ENCODE peak calls at places on chromosomes 2 and 18, in seven cellular contexts. H, G, C, R, M, S and I are unnamed samples.

GRCh38 chr2:199602271-199602895 is 144.6 kb upstream of the SATB2 start:
- DNase-seq in C (no peak), M (peak; percentile 7), R (no peak), S (peak; percentile 26), G (no peak), H (peak; percentile 49), I (peak; percentile 26)

GRCh38 chr2:28394331-28394877 is 1.7 kb downstream of the FOSL2 start:
- DNase-seq in H (peak; percentile 44), S (peak; percentile 47), M (peak; percentile 20), G (no peak), C (peak; percentile 60), R (peak; percentile 83), I (no peak)

GRCh38 chr2:130380096-130380934 is 24.5 kb downstream of the PTPN18 start:
- DNase-seq in H (no peak), C (no peak), R (no peak), M (no peak), S (no peak), G (no peak), I (no peak)

GRCh38 chr2:30234180-30234971 is 3.0 kb downstream of the LBH start:
- DNase-seq in R (no peak), M (no peak), S (peak; percentile 87), G (no peak), H (peak; percentile 89), C (peak; percentile 91), I (peak; percentile 84)

GRCh38 chr2:7225848-7226247 is 308.6 kb downstream of the RNF144A start:
- DNase-seq in M (no peak), C (no peak), G (no peak), H (no peak), R (no peak), S (no peak), I (no peak)

GRCh38 chr2:63051795-63052333 is 1.2 kb downstream of the OTX1 start:
- DNase-seq in R (peak; percentile 72), M (peak; percentile 25), C (no peak), H (no peak), S (no peak), G (no peak), I (no peak)

GRCh38 chr18:62878305-62878704 is 163.0 kb downstream of the PHLPP1 start:
- DNase-seq in M (no peak), H (peak; percentile 13), R (no peak), C (no peak), S (peak; percentile 23), G (no peak), I (no peak)

GRCh38 chr2:96393989-96394761 is 58.6 kb downstream of the NCAPH start:
- DNase-seq in R (no peak), C (no peak), M (no peak), G (no peak), S (no peak), H (no peak), I (no peak)

GRCh38 chr2:80459028-80459427 is 154.5 kb upstream of the LRRTM1 start:
- DNase-seq in S (no peak), G (no peak), H (no peak), R (no peak), C (no peak), M (no peak), I (peak; percentile 1)

GRCh38 chr2:185862657-185863398 is 124.2 kb downstream of the FSIP2 start:
- DNase-seq in S (no peak), H (no peak), C (no peak), G (no peak), R (no peak), M (no peak), I (no peak)

GRCh38 chr2:238308177-238308576 is 12.1 kb upstream of the TRAF3IP1 start:
- DNase-seq in G (no peak), H (no peak), M (no peak), C (no peak), R (no peak), S (no peak), I (peak; percentile 31)

GRCh38 chr2:2191110-2191707 is 139.9 kb downstream of the MYT1L start:
- DNase-seq in C (no peak), R (no peak), G (no peak), H (no peak), S (no peak), M (no peak), I (no peak)

GRCh38 chr2:51028829-51029228 is 3.1 kb downstream of the NRXN1 start:
- DNase-seq in S (no peak), C (no peak), R (no peak), H (no peak), G (no peak), M (no peak), I (peak; percentile 52)

GRCh38 chr2:207935121-207935990 is 90.0 kb downstream of the PLEKHM3 start:
- DNase-seq in M (no peak), S (no peak), R (no peak), G (no peak), C (no peak), H (no peak), I (no peak)

GRCh38 chr18:48913723-48914122 is 37.0 kb downstream of the SMAD7 start:
- DNase-seq in M (no peak), H (no peak), R (no peak), C (no peak), S (no peak), G (no peak), I (peak; percentile 8)

GRCh38 chr2:84801816-84802215 is 79.1 kb downstream of the TRABD2A start:
- DNase-seq in M (no peak), C (no peak), H (no peak), R (no peak), S (no peak), G (no peak), I (no peak)

GRCh38 chr2:227185616-227186015 is 21.2 kb downstream of the COL4A3 start:
- DNase-seq in S (no peak), M (no peak), C (no peak), G (no peak), R (no peak), H (no peak), I (no peak)

GRCh38 chr2:70683455-70683854 is 84.5 kb downstream of the ADD2 start:
- DNase-seq in R (no peak), H (no peak), M (no peak), C (no peak), S (no peak), G (no peak), I (no peak)

GRCh38 chr2:43737097-43737854 is 36.6 kb upstream of the DYNC2LI1 start:
- DNase-seq in G (no peak), S (peak; percentile 89), C (peak; percentile 81), M (no peak), H (peak; percentile 29), R (no peak), I (peak; percentile 34)

GRCh38 chr2:20153131-20153851 is 71.6 kb downstream of the SDC1 start:
- DNase-seq in R (no peak), G (no peak), M (no peak), S (no peak), H (no peak), C (no peak), I (no peak)

DNA sequence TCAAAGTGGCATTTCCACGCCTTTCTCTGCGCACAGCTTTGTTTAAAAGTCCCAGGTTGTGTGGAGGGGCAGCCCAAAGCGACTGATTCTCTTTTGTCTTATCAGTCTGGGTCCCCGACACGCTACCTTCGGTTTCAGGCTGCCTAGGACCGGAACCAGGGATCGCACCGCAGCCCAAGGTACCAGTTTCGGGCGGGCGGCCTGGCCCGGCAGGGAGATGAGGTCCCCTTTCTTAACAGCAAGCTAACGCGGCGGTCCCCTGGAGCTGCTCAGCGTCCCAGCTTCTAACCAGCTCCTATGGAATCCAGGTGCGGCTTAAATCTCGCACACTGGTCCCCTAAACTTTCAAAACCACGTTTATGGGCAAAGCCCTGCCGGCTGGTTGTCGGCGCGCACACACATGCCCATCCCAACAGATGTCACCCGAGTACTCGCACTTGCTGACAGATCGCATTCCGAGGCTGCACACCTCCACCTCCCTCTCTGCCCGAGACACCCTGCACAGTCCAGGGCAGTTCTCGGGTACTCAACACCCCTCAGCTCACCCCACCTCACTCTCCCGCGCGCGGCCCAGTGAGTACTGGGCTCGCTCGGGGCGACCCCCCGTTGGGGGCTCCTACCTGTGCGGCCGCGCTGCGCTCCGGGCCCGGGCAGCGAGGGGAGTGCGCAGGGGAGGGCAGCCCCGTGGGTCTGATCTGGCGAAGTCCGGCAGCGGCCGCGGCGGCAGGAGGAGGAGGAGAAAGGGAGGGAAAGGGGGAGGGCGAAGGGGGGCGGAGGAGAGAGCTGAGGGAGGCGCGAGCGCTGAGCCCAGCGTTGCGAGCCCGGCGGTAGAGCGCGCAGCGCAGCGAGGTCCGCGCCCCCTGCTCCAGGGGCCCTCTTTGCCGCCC is at the start of gene EFEMP1:
- DNase-seq in R (peak; percentile 83), M (peak; percentile 85), H (peak; percentile 57), G (peak; percentile 65), S (peak; percentile 54), C (peak; percentile 62), I (peak; percentile 83)
- TF ChIP-seq CTCF in R (no peak), M (no peak), H (no peak), G (no peak), S (no peak), C (no peak), I (no peak)

GRCh38 chr2:173353556-173353955 is 1.1 kb upstream of the CDCA7 start:
- DNase-seq in C (no peak), M (no peak), S (no peak), G (no peak), H (no peak), R (no peak), I (no peak)

GRCh38 chr2:173355132-173355865 is 627 bp downstream of the CDCA7 start:
- DNase-seq in R (peak; percentile 78), C (peak; percentile 63), H (peak; percentile 74), G (peak; percentile 34), M (peak; percentile 73), S (peak; percentile 58), I (peak; percentile 64)

GRCh38 chr2:173354073-173354600 is 535 bp upstream of the CDCA7 start:
- DNase-seq in S (peak; percentile 5), R (no peak), C (no peak), M (no peak), H (peak; percentile 72), G (no peak), I (no peak)

GRCh38 chr2:173355866-173356508 is 1.3 kb downstream of the CDCA7 start:
- DNase-seq in M (peak; percentile 58), S (no peak), R (no peak), C (no peak), G (no peak), H (no peak), I (peak; percentile 64)

DNA sequence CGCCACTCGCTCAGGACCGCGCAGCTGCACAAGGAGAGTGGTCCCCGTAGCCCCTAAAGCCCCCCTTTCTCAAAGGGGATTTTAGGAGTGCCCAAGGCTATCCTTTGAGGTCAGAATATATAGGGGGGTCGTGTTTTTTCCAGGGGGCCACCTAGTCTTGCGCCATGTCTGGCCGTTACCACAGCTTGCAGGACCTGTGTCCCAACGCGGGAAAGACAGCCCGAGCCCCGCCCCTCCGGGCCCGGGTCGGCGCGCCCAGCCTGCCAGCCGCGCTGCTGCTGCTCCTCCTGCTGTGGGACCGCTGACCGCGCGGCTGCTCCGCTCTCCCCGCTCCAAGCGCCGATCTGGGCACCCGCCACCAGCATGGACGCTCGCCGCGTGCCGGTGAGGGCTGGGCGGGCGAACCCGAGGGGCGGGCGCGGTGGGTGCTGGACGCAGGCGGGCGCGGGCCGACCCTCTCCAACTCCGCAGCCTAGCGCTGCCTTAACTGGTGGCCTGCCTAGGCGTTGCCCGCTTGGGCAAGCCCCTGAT is at the start of gene CDCA7:
- DNase-seq in S (peak; percentile 49), M (peak; percentile 88), H (peak; percentile 81), R (peak; percentile 90), C (peak; percentile 68), G (peak; percentile 66), I (peak; percentile 74)
- TF ChIP-seq CTCF in S (no peak), M (no peak), H (no peak), R (no peak), C (no peak), G (no peak), I (no peak)

GRCh38 chr2:212484563-212485080 is 54.0 kb downstream of the ERBB4 start:
- DNase-seq in R (no peak), H (no peak), G (no peak), C (peak; percentile 29), M (no peak), S (peak; percentile 12), I (no peak)
- TF ChIP-seq CTCF in R (no peak), H (no peak), G (no peak), C (peak; percentile 11), M (no peak), S (no peak), I (no peak)

GRCh38 chr2:161556440-161556839 is 67.8 kb upstream of the SLC4A10 start:
- DNase-seq in R (no peak), S (peak; percentile 2), M (no peak), C (no peak), G (no peak), H (no peak), I (peak; percentile 11)
- TF ChIP-seq CTCF in R (no peak), S (no peak), M (no peak), C (no peak), G (peak; percentile 17), H (no peak), I (no peak)